ENCODE peak calls at places on chromosomes 3 and 15, in six cellular contexts. Z is adrenal gland, F is body of pancreas, R is stomach, D is vagina, I is tibial nerve. U is an unnamed sample.

GRCh38 chr15:79903137-79903536 is 6.3 kb upstream of the MTHFS start:
- DNase-seq in I (no peak), D (no peak), Z (no peak), F (no peak), R (no peak), U (no peak)

GRCh38 chr3:184129012-184129411 is 6.1 kb upstream of the EIF2B5 start:
- DNase-seq in R (peak), I (no peak), D (no peak), Z (peak), F (peak), U (peak)

GRCh38 chr15:90883971-90884718 is at the start of gene FES:
- DNase-seq in D (no peak), I (peak), F (peak), R (peak), Z (peak), U (peak)

GRCh38 chr3:65785065-65785645 is 253.6 kb downstream of the MAGI1 start:
- DNase-seq in F (no peak), I (no peak), R (no peak), Z (no peak), D (no peak), U (peak)

GRCh38 chr3:66297260-66297863 is 76.6 kb downstream of the SLC25A26 start:
- DNase-seq in R (no peak), F (no peak), I (no peak), Z (no peak), D (no peak), U (no peak)

GRCh38 chr3:126485131-126485530 is 9.4 kb upstream of the ZXDC start:
- DNase-seq in Z (no peak), R (no peak), F (no peak), I (no peak), D (no peak), U (no peak)

GRCh38 chr3:4888913-4889846 is 90.1 kb upstream of the BHLHE40 start:
- DNase-seq in I (no peak), F (no peak), Z (no peak), D (no peak), R (no peak), U (no peak)

GRCh38 chr3:37154668-37155319 is 19.6 kb downstream of the LRRFIP2 start:
- DNase-seq in F (no peak), I (no peak), R (no peak), Z (no peak), D (no peak), U (no peak)

GRCh38 chr3:65318231-65318630 is 630.4 kb upstream of the ADAMTS9 start:
- DNase-seq in D (no peak), I (no peak), Z (no peak), F (no peak), R (no peak), U (no peak)

GRCh38 chr3:32621466-32621865 is 50.8 kb upstream of the DYNC1LI1 start:
- DNase-seq in Z (no peak), F (no peak), I (no peak), D (no peak), R (no peak), U (no peak)

GRCh38 chr15:53808058-53808703 is 48.7 kb upstream of the WDR72 start:
- DNase-seq in D (no peak), I (no peak), Z (no peak), R (no peak), F (no peak), U (peak)

DNA sequence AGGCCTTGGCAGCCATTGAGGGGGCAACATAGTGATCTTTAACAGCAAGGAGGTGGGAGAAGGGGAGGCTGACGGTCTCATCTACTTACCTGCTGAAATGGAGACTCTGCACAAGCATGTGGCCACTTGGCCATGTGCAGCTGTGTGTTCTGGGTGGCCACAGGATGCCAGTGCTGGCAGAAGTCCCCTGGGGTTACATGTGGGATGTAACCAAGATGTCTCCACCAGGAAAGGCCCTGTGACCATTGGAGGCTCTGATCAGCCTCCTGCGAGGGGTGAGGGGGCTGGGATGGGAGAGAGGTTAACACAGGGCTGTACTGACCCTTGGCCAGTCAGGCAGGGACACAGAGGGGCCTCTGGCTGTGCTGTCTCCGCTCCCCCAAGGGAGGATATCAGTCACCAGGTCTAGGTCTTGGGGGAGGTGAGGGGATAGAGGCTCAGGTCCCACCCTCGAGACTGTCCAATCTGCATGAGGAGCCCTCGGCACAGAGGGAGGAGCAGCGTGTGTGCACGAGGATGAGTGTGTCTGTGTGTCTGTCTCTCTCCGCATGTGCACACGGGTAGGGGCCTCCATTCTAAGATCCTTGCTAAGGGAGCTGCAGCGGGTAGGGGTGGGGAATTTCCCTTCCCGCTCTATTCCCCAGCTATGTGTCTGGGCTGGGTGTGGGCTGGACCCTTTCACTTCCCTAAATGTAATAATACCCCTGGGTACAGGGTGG is 19.5 kb downstream of the PRKCD start:
- DNase-seq in D (no peak), I (no peak), F (no peak), Z (no peak), R (no peak), U (no peak)
- TF ChIP-seq POLR2A in D (no peak), I (no peak), F (no peak), Z (no peak), R (no peak), U (no peak)

GRCh38 chr3:142602630-142603339 is 6.6 kb downstream of the PLS1 start:
- DNase-seq in D (no peak), F (no peak), R (no peak), Z (no peak), I (no peak), U (no peak)
- TF ChIP-seq POLR2A in D (no peak), F (no peak), R (no peak), Z (no peak), I (no peak), U (no peak)

GRCh38 chr15:40763801-40764765 is at the start of gene GCHFR:
- DNase-seq in Z (peak), R (peak), F (peak), I (peak), D (no peak), U (peak)
- TF ChIP-seq POLR2A in Z (peak), R (no peak), F (peak), I (no peak), D (no peak), U (peak)

GRCh38 chr15:93026359-93026758 is 62.7 kb downstream of the RGMA start:
- DNase-seq in D (no peak), I (no peak), F (no peak), R (no peak), Z (peak), U (no peak)
- TF ChIP-seq POLR2A in D (no peak), I (no peak), F (no peak), R (no peak), Z (no peak), U (no peak)

DNA sequence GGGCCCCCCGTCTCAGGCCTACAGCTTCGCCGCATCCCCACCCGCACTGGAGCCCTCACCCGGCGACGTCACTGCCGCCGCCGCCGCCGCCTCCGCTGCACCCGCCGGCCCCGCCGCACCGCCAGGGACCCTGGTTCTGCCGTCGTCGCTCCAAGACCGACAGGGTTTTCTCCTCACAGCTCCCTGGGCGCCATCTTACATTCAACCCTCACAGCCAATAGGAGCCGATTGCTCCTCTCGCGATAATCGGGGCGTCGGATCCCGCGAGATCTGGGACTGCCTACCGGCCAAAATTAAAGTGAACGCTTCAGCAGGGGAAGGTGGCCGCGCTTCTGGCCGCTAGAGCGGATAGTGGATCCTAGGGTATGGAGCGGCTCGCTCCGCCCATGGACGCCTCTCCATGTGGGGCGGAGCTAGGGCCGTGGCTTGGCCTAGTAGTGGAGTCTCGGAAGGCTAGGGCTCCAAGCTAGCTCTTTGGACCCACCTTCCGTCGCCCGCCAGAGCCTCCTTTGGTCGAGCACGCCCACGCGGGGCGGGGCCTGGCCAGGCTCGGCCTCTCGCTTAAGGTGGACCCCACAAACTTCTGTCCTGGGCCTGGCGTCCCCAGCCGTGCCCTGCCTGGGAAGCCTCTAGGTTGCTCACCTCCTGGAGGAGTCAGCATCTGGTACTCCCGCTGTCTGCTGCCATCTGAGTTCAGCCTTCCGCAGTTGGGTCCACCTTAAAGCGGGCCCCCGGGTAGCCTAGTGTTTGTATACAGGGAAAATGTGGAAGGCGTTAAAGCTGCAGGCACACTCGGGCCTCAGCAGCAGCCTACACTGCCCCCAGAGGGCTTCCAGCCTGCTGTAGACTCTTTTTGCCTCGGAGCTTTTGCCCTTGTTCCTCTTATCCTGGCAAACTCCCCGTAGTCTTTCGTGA is at the start of gene QRICH1:
- DNase-seq in F (peak), Z (peak), R (peak), I (peak), D (peak), U (peak)
- TF ChIP-seq POLR2A in F (peak), Z (peak), R (no peak), I (peak), D (no peak), U (peak)

DNA sequence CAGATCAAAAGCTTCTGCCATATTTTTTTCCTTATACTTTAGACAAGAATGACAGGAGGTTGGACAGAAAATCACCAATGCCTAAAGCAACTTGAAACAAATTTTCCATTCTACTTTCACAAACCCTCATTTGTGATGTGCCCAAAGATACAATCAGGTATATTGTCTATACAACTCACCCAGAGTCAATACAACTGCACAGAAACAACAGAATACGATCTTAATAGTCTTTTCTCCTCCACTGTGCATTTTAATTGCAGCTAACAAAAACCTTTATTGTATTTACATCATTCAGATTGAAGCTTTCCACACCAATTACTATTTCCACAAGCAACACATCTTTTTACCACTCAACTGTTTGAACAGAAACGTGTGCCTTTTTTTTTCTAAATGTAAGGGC is 80.4 kb downstream of the PLOD2 start:
- DNase-seq in F (no peak), R (no peak), Z (no peak), D (no peak), I (no peak), U (no peak)
- TF ChIP-seq POLR2A in F (no peak), R (no peak), Z (no peak), D (no peak), I (no peak), U (no peak)

GRCh38 chr3:133575121-133575520 is 1.6 kb downstream of the CDV3 start:
- DNase-seq in D (no peak), I (no peak), R (no peak), Z (no peak), F (no peak), U (no peak)

GRCh38 chr3:133573054-133573628 is 345 bp upstream of the CDV3 start:
- DNase-seq in D (peak), R (peak), I (peak), F (peak), Z (peak), U (no peak)

GRCh38 chr3:133574260-133574881 is 885 bp downstream of the CDV3 start:
- DNase-seq in Z (peak), R (peak), I (peak), F (peak), D (no peak), U (no peak)

GRCh38 chr3:133572158-133573053 is 1.1 kb upstream of the CDV3 start:
- DNase-seq in D (no peak), F (no peak), I (no peak), R (no peak), Z (no peak), U (no peak)

DNA sequence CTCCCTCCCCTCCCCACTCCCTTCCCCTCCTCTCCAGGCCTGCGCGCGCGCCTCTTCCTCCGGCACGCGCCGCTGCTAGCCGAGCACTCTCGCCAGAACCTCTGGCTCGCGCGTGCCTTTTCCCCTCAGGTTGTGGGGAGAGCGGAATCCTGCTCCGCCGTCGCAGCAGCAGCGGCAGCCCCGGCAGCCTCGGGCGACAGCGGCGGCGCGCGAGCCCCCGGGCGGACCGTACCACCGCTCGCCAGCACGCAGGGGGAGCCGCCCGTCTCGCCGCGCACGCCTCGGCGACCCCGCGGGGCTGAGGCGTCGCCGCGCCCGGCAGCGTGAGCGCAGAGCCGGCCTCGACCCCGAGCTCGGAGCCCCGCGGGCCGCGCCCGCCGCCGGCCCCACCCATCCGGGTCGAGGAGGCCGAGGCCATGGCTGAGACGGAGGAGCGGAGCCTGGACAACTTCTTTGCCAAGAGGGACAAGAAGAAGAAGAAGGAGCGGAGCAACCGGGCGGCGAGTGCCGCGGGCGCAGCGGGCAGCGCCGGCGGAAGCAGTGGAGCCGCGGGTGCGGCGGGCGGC is at the start of gene CDV3:
- DNase-seq in F (no peak), D (no peak), I (no peak), Z (no peak), R (no peak), U (no peak)
- TF ChIP-seq POLR2A in F (peak), D (no peak), I (peak), Z (peak), R (no peak), U (no peak)

DNA sequence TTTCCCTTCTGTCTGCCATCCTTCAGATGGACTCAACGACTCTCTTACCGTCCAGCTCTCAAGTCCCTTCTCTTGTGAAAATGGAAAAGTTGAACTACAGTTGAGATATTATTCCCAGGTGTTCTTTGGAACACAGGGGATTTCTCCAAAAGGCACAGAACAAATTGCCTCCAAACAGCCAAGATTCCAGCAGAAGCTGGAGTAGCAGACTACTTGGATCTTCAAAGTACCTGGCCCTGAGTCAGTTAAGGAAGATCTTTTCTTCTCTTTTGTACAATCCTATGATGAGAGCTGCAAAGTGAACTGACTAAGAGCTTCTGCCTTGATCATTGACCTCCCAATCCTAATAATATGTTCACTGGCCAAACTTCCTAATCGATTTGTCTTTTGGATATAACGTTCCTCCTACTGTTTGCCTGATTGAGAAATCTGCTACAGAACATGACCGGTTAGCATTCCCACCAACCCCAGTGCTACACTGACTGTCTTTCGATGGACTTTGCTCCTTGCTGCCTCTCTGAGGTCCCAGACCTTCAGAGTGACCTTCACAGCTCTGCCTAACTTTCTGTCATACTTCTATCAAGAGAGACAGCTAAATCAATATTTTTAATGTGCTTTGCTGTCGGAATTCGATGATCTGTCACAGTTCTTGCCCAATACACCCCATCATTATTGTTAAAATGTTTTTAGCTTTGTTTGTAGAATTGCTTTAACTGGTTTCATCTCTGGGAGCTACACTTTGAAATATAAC is 21.9 kb downstream of the PAQR9 start:
- DNase-seq in F (no peak), R (no peak), D (no peak), Z (no peak), I (no peak), U (no peak)
- TF ChIP-seq POLR2A in F (no peak), R (no peak), D (no peak), Z (no peak), I (no peak), U (no peak)

U was measured in erythroblast.